ENCODE peak calls at places on chromosome 20, in nine cellular contexts. D is colonic mucosa, O is breast epithelium, U is lung, Q is lower lobe of right lung, M is cardiac muscle cell, F is left lung, B is HepG2, I is A549. V is an unnamed sample. For H3K4me1, the result is how much of the 10 kb centered on the place peaks cover.

GRCh38 chr20:49914310-49915117 is 815 bp downstream of the SPATA2 start:
- DNase-seq in I (no peak), F (no peak), B (no peak), O (no peak), M (no peak), Q (no peak), U (no peak), D (no peak), V (peak)

GRCh38 chr20:51710503-51710902 is 57.7 kb downstream of the ATP9A start:
- DNase-seq in M (no peak), F (no peak), I (no peak), U (no peak), D (no peak), B (no peak), Q (no peak), O (no peak), V (no peak)

GRCh38 chr20:19376451-19376971 is 164.1 kb downstream of the SLC24A3 start:
- DNase-seq in M (no peak), I (no peak), U (no peak), Q (no peak), D (no peak), B (no peak), O (no peak), F (no peak), V (no peak)

GRCh38 chr20:11686900-11687543 is 230.7 kb upstream of the BTBD3 start:
- DNase-seq in B (no peak), I (no peak), F (no peak), D (peak), O (no peak), M (peak), U (no peak), Q (peak), V (no peak)

GRCh38 chr20:46021361-46022359 is 7.4 kb upstream of the SLC12A5 start:
- DNase-seq in Q (no peak), B (peak), I (peak), U (no peak), F (no peak), M (peak), O (no peak), D (peak), V (no peak)

GRCh38 chr20:63890201-63890576 is 4.7 kb upstream of the DNAJC5 start:
- DNase-seq in D (no peak), B (no peak), O (no peak), I (no peak), U (no peak), M (peak), Q (no peak), F (no peak), V (no peak)

GRCh38 chr20:64049060-64049886 is at the start of gene SOX18:
- DNase-seq in Q (no peak), U (no peak), I (no peak), B (no peak), F (no peak), O (no peak), M (peak), D (no peak), V (no peak)

GRCh38 chr20:24952376-24953203 is 3.5 kb downstream of the CST7 start:
- DNase-seq in U (no peak), I (no peak), D (peak), F (no peak), O (no peak), M (no peak), B (no peak), Q (no peak), V (no peak)

GRCh38 chr20:33677991-33678431 is 3.8 kb upstream of the NECAB3 start:
- DNase-seq in U (no peak), Q (no peak), B (no peak), M (no peak), O (no peak), F (no peak), D (no peak), I (no peak), V (no peak)

GRCh38 chr20:4455996-4456395 is 265.7 kb upstream of the PRND start:
- DNase-seq in O (no peak), I (no peak), D (no peak), U (peak), M (no peak), F (no peak), B (no peak), Q (no peak), V (no peak)

GRCh38 chr20:25014816-25015215 is 22.3 kb upstream of the APMAP start:
- DNase-seq in M (no peak), D (no peak), F (peak), I (no peak), O (peak), U (no peak), B (no peak), Q (no peak), V (no peak)

GRCh38 chr20:3734111-3734843 is 1.8 kb downstream of the HSPA12B start:
- DNase-seq in F (peak), Q (peak), U (peak), M (no peak), B (no peak), D (peak), O (peak), I (no peak), V (no peak)

GRCh38 chr20:34709044-34709835 is 5.1 kb downstream of the TP53INP2 start:
- DNase-seq in D (peak), U (peak), F (peak), I (peak), M (peak), O (peak), B (no peak), Q (peak), V (peak)

GRCh38 chr20:34710568-34710839 is 6.4 kb downstream of the TP53INP2 start:
- DNase-seq in F (no peak), D (no peak), U (no peak), B (no peak), O (no peak), Q (no peak), M (no peak), I (no peak), V (no peak)

GRCh38 chr20:34710861-34711574 is 6.9 kb downstream of the TP53INP2 start:
- DNase-seq in F (no peak), U (no peak), O (no peak), B (no peak), M (no peak), Q (no peak), I (no peak), D (no peak), V (no peak)

GRCh38 chr20:34708621-34709043 is 4.5 kb downstream of the TP53INP2 start:
- DNase-seq in U (peak), I (peak), B (no peak), D (peak), F (peak), M (peak), Q (peak), O (no peak), V (no peak)

GRCh38 chr20:34709836-34710567 is 5.9 kb downstream of the TP53INP2 start:
- DNase-seq in B (no peak), D (peak), U (peak), I (peak), Q (peak), O (peak), M (peak), F (peak), V (no peak)
- H3K4me1 ChIP-seq in B (half or more), D (under half), U (under half), I (under half), Q (under half), O (under half), M (under half), F (under half), V (under half)

GRCh38 chr20:38158701-38159325 is 6.3 kb downstream of the TGM2 start:
- DNase-seq in O (no peak), I (no peak), F (no peak), Q (peak), B (no peak), M (peak), U (no peak), D (no peak), V (no peak)

GRCh38 chr20:38155811-38156210 is 9.3 kb downstream of the TGM2 start:
- DNase-seq in I (no peak), D (no peak), Q (peak), F (no peak), B (no peak), U (no peak), O (no peak), M (no peak), V (no peak)

GRCh38 chr20:38157635-38158495 is 7.2 kb downstream of the TGM2 start:
- DNase-seq in O (no peak), D (no peak), U (no peak), F (no peak), Q (peak), I (no peak), M (peak), B (no peak), V (no peak)

GRCh38 chr20:38156280-38156679 is 8.8 kb downstream of the TGM2 start:
- DNase-seq in I (no peak), D (no peak), Q (peak), F (no peak), O (no peak), B (no peak), U (no peak), M (no peak), V (no peak)

GRCh38 chr20:38156888-38157634 is 8.0 kb downstream of the TGM2 start:
- DNase-seq in O (no peak), I (no peak), M (no peak), D (no peak), U (no peak), Q (peak), B (no peak), F (no peak), V (no peak)
- H3K27ac ChIP-seq in O (peak), I (peak), M (peak), D (no peak), U (peak), Q (peak), B (no peak), F (peak), V (no peak)

GRCh38 chr20:43844778-43845614 is 69.7 kb upstream of the TOX2 start:
- DNase-seq in F (no peak), Q (no peak), O (no peak), M (peak), U (no peak), I (no peak), B (no peak), D (no peak), V (peak)
- TF ChIP-seq CTCF in F (peak), Q (peak), O (no peak), M (peak), U (peak), I (peak), B (no peak), D (no peak), V (peak)

GRCh38 chr20:44172572-44172950 is 14.4 kb downstream of the JPH2 start:
- DNase-seq in F (no peak), U (no peak), Q (no peak), B (no peak), O (no peak), D (no peak), I (no peak), M (no peak), V (no peak)
- H3K4me1 ChIP-seq in F (under half), U (under half), Q (under half), B (under half), O (under half), D (under half), I (under half), M (under half), V (under half)

GRCh38 chr20:41228858-41229257 is 88.7 kb downstream of the ZHX3 start:
- DNase-seq in B (no peak), I (no peak), Q (no peak), F (no peak), M (peak), O (no peak), D (no peak), U (no peak), V (no peak)

GRCh38 chr20:41231850-41232249 is 85.7 kb downstream of the ZHX3 start:
- DNase-seq in O (no peak), Q (no peak), U (no peak), B (no peak), M (no peak), D (no peak), F (no peak), I (no peak), V (no peak)

GRCh38 chr20:41231136-41231535 is 86.4 kb downstream of the ZHX3 start:
- DNase-seq in B (no peak), I (no peak), F (no peak), O (no peak), D (no peak), U (no peak), Q (no peak), M (no peak), V (no peak)

GRCh38 chr20:41230136-41230535 is 87.4 kb downstream of the ZHX3 start:
- DNase-seq in I (no peak), M (no peak), F (no peak), Q (no peak), U (no peak), B (no peak), O (no peak), D (no peak), V (no peak)

GRCh38 chr20:41229259-41229658 is 88.3 kb downstream of the ZHX3 start:
- DNase-seq in M (peak), B (no peak), I (no peak), D (no peak), U (no peak), O (no peak), Q (no peak), F (no peak), V (no peak)
- H3K27ac ChIP-seq in M (no peak), B (no peak), I (no peak), D (no peak), U (no peak), O (no peak), Q (no peak), F (no peak), V (no peak)

DNA sequence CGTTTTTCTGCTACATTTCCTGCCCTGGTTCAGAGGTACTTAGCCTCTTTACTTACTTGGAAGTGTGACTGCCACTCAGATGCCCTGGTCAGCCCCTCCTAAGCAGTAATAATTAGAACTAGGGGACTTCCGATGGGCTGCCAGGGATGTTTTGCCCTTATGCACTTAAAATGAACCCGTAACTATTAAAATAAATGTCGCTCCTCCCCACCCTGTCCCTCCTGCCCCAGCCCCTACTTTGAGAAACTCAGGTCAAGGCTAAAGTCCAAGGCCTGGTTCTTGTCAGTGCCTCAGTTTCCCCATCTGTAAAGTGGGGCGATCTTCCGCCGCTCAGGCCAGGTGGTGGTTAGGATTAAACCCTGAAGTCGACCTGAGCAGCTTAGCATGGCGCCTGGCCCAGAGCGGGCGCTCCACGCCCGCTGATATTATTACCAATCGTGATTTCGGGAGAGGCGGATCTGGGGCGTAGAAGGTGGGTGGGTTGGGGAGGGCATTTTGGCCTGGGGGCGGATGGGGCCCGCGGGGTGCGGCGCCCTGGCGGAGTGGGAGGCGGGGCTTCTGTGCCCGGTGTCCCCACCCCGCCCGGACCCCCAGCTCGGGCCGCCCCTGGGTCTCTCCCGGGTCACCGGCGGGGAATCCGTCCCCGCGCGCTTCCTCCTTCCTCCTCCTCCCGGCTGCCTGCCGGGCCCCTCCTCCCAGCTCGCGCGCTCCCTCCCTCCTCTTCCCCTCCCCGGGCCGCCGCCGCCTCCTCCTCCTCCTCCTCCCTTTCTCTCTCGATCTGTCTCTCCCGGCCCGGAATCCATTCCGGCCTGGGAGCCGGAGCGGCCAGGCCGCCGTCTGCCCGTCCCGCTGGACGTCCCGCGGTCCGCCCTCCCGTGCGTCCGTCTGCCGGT is at the start of gene SRC:
- DNase-seq in D (peak), F (peak), Q (peak), I (peak), M (peak), U (peak), O (peak), B (peak), V (no peak)
- TF ChIP-seq CTCF in D (no peak), F (no peak), Q (no peak), I (no peak), M (no peak), U (no peak), O (no peak), B (no peak), V (no peak)

GRCh38 chr20:23159256-23159922 is 73.3 kb upstream of the CD93 start:
- DNase-seq in B (no peak), U (no peak), I (no peak), O (no peak), D (no peak), M (no peak), Q (no peak), F (peak), V (no peak)

GRCh38 chr20:23156842-23157423 is 70.8 kb upstream of the CD93 start:
- DNase-seq in Q (no peak), I (no peak), U (no peak), B (no peak), O (no peak), F (no peak), M (no peak), D (no peak), V (no peak)

GRCh38 chr20:23159923-23160445 is 73.9 kb upstream of the CD93 start:
- DNase-seq in D (no peak), B (no peak), M (no peak), Q (no peak), I (no peak), U (no peak), O (no peak), F (no peak), V (no peak)

GRCh38 chr20:23156170-23156841 is 70.2 kb upstream of the CD93 start:
- DNase-seq in B (peak), D (no peak), U (no peak), F (peak), M (peak), Q (peak), O (no peak), I (peak), V (no peak)

DNA sequence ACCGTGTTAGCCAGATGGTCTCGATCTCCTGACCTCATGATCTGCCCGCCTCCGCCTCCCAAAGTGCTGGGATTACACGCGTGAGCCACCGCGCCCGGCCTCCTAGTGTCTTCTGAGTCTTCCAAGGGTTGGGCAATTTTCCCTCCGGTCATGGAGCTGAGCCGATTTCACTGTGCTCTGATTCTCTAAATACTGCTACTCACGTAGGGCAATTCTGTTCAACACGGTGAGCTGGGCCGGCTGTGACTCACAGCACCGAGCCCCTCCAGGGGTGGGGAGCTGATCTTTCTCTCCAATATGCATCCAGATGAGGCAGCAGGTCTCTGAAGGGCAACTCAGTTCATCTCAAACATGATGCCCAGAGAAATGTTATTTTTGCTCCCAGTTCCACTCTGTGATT is 71.6 kb upstream of the CD93 start:
- DNase-seq in O (no peak), I (no peak), U (no peak), M (no peak), F (no peak), B (no peak), D (no peak), Q (no peak), V (peak)
- H3K4me1 ChIP-seq in O (under half), I (under half), U (under half), M (under half), F (under half), B (under half), D (under half), Q (half or more), V (under half)

GRCh38 chr20:38651562-38651961 is 50.0 kb downstream of the ARHGAP40 start:
- DNase-seq in D (no peak), U (no peak), F (no peak), B (no peak), M (no peak), I (no peak), Q (no peak), O (no peak), V (no peak)

GRCh38 chr20:38649275-38649891 is 47.8 kb downstream of the ARHGAP40 start:
- DNase-seq in F (no peak), D (no peak), B (peak), Q (no peak), I (no peak), U (no peak), M (peak), O (no peak), V (no peak)

GRCh38 chr20:38652995-38653394 is 51.4 kb downstream of the ARHGAP40 start:
- DNase-seq in I (no peak), B (no peak), M (no peak), O (no peak), F (no peak), U (no peak), D (no peak), Q (no peak), V (no peak)

GRCh38 chr20:38651154-38651553 is 49.5 kb downstream of the ARHGAP40 start:
- DNase-seq in I (no peak), F (no peak), Q (no peak), B (no peak), M (no peak), D (no peak), U (no peak), O (no peak), V (no peak)

GRCh38 chr20:38650010-38650409 is 48.4 kb downstream of the ARHGAP40 start:
- DNase-seq in F (no peak), B (no peak), O (no peak), M (no peak), Q (no peak), U (no peak), D (no peak), I (no peak), V (no peak)
- H3K27ac ChIP-seq in F (no peak), B (no peak), O (no peak), M (no peak), Q (no peak), U (no peak), D (no peak), I (no peak), V (no peak)

DNA sequence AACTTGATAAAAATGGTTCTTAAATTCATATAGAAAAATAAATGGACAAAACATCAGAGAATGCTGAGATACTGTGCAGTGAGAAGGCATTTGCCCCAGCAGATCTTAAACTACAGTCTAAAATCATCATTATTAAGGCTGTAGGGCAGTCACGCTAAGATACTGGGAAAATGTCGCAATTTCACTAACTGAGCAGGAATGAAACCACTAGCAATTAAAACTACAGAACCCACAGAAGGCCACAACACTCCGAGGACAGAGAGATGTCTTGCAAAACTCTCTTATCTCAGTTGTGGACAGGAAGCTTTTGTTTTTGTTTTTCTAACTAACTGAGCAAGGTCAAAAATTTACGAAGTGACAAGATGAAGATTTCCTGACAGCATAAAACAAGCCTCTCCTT is 18.3 kb downstream of the GNAS-AS1 start:
- DNase-seq in I (no peak), O (no peak), B (no peak), F (no peak), U (no peak), Q (no peak), M (peak), D (no peak), V (no peak)
- TF ChIP-seq CTCF in I (no peak), O (no peak), B (no peak), F (no peak), U (no peak), Q (no peak), M (no peak), D (no peak), V (no peak)